ENCODE peak calls at places on chromosomes 1 and 21, in four cellular contexts. A is left lung, I is tibial nerve, K is Calu3. U is an unnamed sample.

GRCh38 chr1:240611619-240612490 is at the start of gene GREM2:
- DNase-seq in A (no peak), I (peak; percentile 27), K (peak; percentile 54), U (peak; percentile 40)

GRCh38 chr21:46079357-46080170 is 18.3 kb upstream of the COL6A2 start:
- DNase-seq in A (peak; percentile 66), I (peak; percentile 40), K (no peak), U (no peak)

GRCh38 chr1:12397426-12398134 is 167.8 kb downstream of the VPS13D start:
- DNase-seq in A (no peak), I (no peak), K (no peak), U (no peak)

GRCh38 chr1:55813619-55814018 is 598.5 kb upstream of the USP24 start:
- DNase-seq in A (no peak), I (peak; percentile 75), K (no peak), U (no peak)

GRCh38 chr21:26958792-26959191 is 8.1 kb downstream of the ADAMTS5 start:
- DNase-seq in A (no peak), I (no peak), K (no peak), U (no peak)

GRCh38 chr1:109388884-109389637 is 8.7 kb downstream of the SORT1 start:
- DNase-seq in A (no peak), I (no peak), K (no peak), U (no peak)

GRCh38 chr1:43435146-43436145 is 18.3 kb downstream of the HYI start:
- DNase-seq in A (no peak), I (peak; percentile 66), K (no peak), U (no peak)

GRCh38 chr1:77514871-77515776 is 167.3 kb downstream of the ZZZ3 start:
- DNase-seq in A (no peak), I (no peak), K (no peak), U (peak; percentile 26)

GRCh38 chr1:59375321-59376220 is 78.7 kb downstream of the FGGY start:
- DNase-seq in A (no peak), I (no peak), K (no peak), U (no peak)

GRCh38 chr1:151282883-151283725 is 1.0 kb downstream of the ZNF687 start:
- DNase-seq in A (peak; percentile 83), I (peak; percentile 17), K (peak; percentile 25), U (no peak)

GRCh38 chr1:214008347-214008746 is 20.6 kb downstream of the PROX1 start:
- DNase-seq in A (no peak), I (no peak), K (no peak), U (no peak)

GRCh38 chr1:9231648-9232332 is 2.8 kb upstream of the H6PD start:
- DNase-seq in A (no peak), I (no peak), K (no peak), U (no peak)

GRCh38 chr21:41929248-41929647 is 24.6 kb downstream of the C2CD2 start:
- DNase-seq in A (no peak), I (no peak), K (no peak), U (no peak)

GRCh38 chr21:41931041-41931451 is 22.8 kb downstream of the C2CD2 start:
- DNase-seq in A (no peak), I (no peak), K (no peak), U (no peak)

GRCh38 chr21:41932576-41933258 is 21.1 kb downstream of the C2CD2 start:
- DNase-seq in A (no peak), I (no peak), K (no peak), U (no peak)

GRCh38 chr21:41933259-41934079 is 20.3 kb downstream of the C2CD2 start:
- DNase-seq in A (no peak), I (no peak), K (no peak), U (no peak)

GRCh38 chr21:41932191-41932575 is 21.6 kb downstream of the C2CD2 start:
- DNase-seq in A (no peak), I (no peak), K (no peak), U (no peak)
- TF ChIP-seq CTCF in A (no peak), I (no peak), K (no peak), U (no peak)

DNA sequence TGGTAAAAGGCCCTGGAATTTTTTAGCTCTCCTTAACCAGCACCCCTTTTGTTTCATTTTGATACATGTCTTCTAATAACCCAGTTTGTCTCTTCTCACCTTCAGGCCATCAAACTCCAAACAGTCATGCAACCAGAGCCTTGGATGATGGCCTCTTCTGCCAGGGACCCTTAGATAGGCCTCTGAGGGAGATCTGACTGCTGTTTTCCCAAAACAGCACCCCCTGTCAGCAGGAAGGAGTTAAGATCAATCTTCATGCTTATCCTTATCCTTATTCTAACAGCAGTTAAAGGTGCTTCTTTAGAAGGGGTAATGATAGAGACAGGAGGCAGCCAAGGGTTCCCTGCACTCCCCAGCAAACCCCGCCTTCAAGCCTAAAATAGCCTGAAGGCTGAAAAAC is 49.5 kb upstream of the VANGL1 start:
- DNase-seq in A (no peak), I (no peak), K (no peak), U (no peak)
- TF ChIP-seq CTCF in A (no peak), I (no peak), K (no peak), U (no peak)

GRCh38 chr1:117008675-117009074 is 7.1 kb downstream of the CD101 start:
- DNase-seq in A (no peak), I (no peak), K (no peak), U (no peak)
- TF ChIP-seq CTCF in A (no peak), I (no peak), K (no peak), U (no peak)

GRCh38 chr1:52264530-52265115 is 101.4 kb downstream of the CC2D1B start:
- DNase-seq in A (no peak), I (no peak), K (no peak), U (no peak)
- TF ChIP-seq CTCF in A (no peak), I (no peak), K (no peak), U (no peak)

GRCh38 chr1:166974647-166975345 is 544 bp downstream of the ILDR2 start:
- DNase-seq in A (no peak), I (no peak), K (no peak), U (no peak)

GRCh38 chr1:166978795-166979194 is 3.5 kb upstream of the ILDR2 start:
- DNase-seq in A (no peak), I (no peak), K (no peak), U (no peak)

GRCh38 chr1:166977951-166978350 is 2.6 kb upstream of the ILDR2 start:
- DNase-seq in A (no peak), I (no peak), K (no peak), U (no peak)

GRCh38 chr1:166972827-166973226 is 2.5 kb downstream of the ILDR2 start:
- DNase-seq in A (no peak), I (no peak), K (no peak), U (no peak)

DNA sequence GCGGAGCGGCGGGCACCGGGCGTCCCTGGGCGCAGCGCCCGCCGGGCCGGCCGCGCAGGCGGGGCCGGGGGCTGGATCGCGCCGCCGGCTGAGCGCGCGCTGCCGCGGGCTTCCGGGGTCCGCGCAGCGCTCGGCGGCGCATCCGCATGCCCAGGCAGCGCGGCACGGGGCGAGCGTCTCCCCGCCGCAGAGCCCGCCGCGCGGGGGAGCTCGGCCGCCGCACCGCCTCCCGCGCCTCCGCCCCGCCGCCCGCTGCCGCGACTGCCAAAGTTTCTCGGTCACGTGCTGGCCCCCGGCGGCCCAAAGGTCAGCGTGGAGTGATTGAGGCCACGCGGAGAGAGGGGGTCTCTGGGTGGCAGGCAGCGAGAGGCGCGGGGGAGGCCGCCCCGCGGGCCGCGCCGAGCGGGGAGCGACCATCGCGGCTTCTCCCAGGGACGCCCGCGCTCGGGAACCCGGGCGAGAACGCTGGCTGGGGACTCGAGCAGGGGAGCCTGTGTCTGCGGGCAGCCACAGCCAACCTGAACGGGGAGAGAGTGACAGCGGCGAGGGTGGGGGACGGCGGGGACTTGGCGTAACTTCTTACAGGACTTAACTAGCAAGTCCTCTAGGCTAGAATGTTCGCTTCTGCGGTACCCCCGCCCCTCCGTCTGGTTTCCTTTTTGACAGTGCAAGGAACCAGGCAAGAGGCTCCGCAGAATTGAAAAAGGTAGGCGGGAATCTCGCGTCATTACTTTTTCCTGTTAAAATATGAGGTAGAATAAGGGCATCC is at the start of gene ILDR2:
- DNase-seq in A (peak; percentile 86), I (peak; percentile 7), K (peak; percentile 55), U (peak; percentile 43)
- TF ChIP-seq CTCF in A (no peak), I (peak; percentile 27), K (peak; percentile 21), U (no peak)

DNA sequence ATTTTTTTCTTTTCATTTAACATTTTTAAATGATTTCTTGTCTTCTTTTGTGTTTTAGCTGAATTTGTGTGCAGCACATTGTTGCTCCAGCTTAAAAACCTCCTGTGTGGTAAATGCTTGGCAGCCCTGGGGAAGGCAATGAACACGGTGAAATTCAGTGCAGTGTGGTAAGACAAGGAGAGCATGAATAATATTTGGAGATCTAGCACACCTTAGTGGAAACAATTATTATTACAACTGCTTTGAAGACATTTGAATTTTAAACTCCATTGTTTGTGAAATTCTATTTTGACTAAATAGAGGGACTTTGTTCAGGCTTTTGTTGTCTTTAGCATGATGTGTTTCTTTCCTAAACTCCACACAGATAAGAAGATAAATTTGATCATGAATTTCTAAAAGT is 242.6 kb upstream of the CXADR start:
- DNase-seq in A (no peak), I (peak; percentile 46), K (no peak), U (no peak)
- TF ChIP-seq CTCF in A (no peak), I (peak; percentile 42), K (peak; percentile 13), U (peak; percentile 74)

U was measured in neural crest cell.